ENCODE peak calls at places on chromosomes 3 and 15, in five cellular contexts. V, D, W, G and E are unnamed samples.

GRCh38 chr3:9347887-9348286 is 15.0 kb upstream of the THUMPD3 start:
- DNase-seq in W (no peak), G (no peak), V (no peak), D (no peak), E (no peak)

GRCh38 chr15:74901612-74902063 is 5.0 kb downstream of the FAM219B start:
- DNase-seq in V (peak), G (no peak), W (peak), D (peak), E (peak)

GRCh38 chr3:24185738-24186384 is 240.8 kb downstream of the NR1D2 start:
- DNase-seq in G (peak), W (no peak), D (peak), V (no peak), E (peak)

GRCh38 chr3:101061312-101061711 is 68.1 kb upstream of the ABI3BP start:
- DNase-seq in G (no peak), D (no peak), W (no peak), V (no peak), E (no peak)

GRCh38 chr3:48270306-48270705 is 29.4 kb downstream of the ZNF589 start:
- DNase-seq in V (no peak), W (no peak), D (no peak), G (no peak), E (no peak)

GRCh38 chr3:84547971-84548970 is 410.5 kb upstream of the CADM2 start:
- DNase-seq in W (no peak), G (peak), D (no peak), V (no peak), E (no peak)

GRCh38 chr3:29802057-29802456 is 521.2 kb downstream of the RBMS3 start:
- DNase-seq in D (no peak), W (no peak), V (no peak), G (no peak), E (no peak)

GRCh38 chr15:57560976-57561711 is 30.6 kb upstream of the MYZAP start:
- DNase-seq in W (peak), D (peak), V (peak), G (no peak), E (peak)

GRCh38 chr15:91911878-91912277 is 58.4 kb downstream of the SLCO3A1 start:
- DNase-seq in D (no peak), V (no peak), W (no peak), G (no peak), E (no peak)

GRCh38 chr15:75989045-75989444 is 23.2 kb downstream of the NRG4 start:
- DNase-seq in V (no peak), D (no peak), W (no peak), G (no peak), E (no peak)

GRCh38 chr3:72310028-72310987 is 525.4 kb upstream of the PROK2 start:
- DNase-seq in W (peak), G (no peak), V (peak), D (peak), E (no peak)

GRCh38 chr3:160564949-160565441 is 376 bp downstream of the KPNA4 start:
- DNase-seq in V (peak), W (no peak), D (peak), G (no peak), E (no peak)

GRCh38 chr15:72319360-72319984 is 485 bp downstream of the CELF6 start:
- DNase-seq in G (peak), V (peak), D (peak), W (peak), E (peak)

GRCh38 chr3:4355401-4356224 is 52.4 kb downstream of the SETMAR start:
- DNase-seq in D (no peak), G (no peak), W (no peak), V (peak), E (peak)

GRCh38 chr3:12370758-12371157 is 81.9 kb downstream of the PPARG start:
- DNase-seq in G (no peak), W (no peak), V (no peak), D (no peak), E (no peak)

GRCh38 chr3:126300761-126301481 is 56.3 kb downstream of the KLF15 start:
- DNase-seq in D (no peak), G (peak), W (peak), V (peak), E (no peak)

GRCh38 chr15:64004582-64004981 is 41.7 kb downstream of the DAPK2 start:
- DNase-seq in G (peak), D (no peak), V (no peak), W (no peak), E (no peak)

GRCh38 chr3:103499132-103499885 is 1064.5 kb downstream of the ZPLD1 start:
- DNase-seq in V (no peak), G (no peak), W (no peak), D (no peak), E (no peak)

GRCh38 chr3:126267169-126267975 is 87.0 kb upstream of the ALDH1L1 start:
- DNase-seq in W (peak), V (peak), D (no peak), G (peak), E (peak)

GRCh38 chr3:48685603-48686511 is at the start of gene NCKIPSD:
- DNase-seq in W (peak), G (peak), V (peak), D (peak), E (peak)

GRCh38 chr3:99747915-99748314 is 69.7 kb upstream of the CMSS1 start:
- DNase-seq in D (no peak), G (no peak), W (no peak), V (no peak), E (no peak)

GRCh38 chr3:62329970-62330369 is 43.4 kb downstream of the FEZF2 start:
- DNase-seq in D (no peak), G (no peak), W (no peak), V (no peak), E (no peak)